ENCODE peak calls at places on chromosomes 16 and 17, in ten cellular contexts. One of them, this sample, is unnamed.

GRCh38 chr17:82592751-82593589 is 55.3 kb downstream of the WDR45B start:
- DNase-seq in suprapubic skin: peak
- DNase-seq in K562: no peak
- DNase-seq in A549: peak
- DNase-seq in sigmoid colon: peak
- DNase-seq in transverse colon: peak
- DNase-seq in H1: no peak
- DNase-seq in stomach: peak
- DNase-seq in esophagus muscularis mucosa: no peak
- DNase-seq in ovary: peak
- DNase-seq in this sample: no peak

GRCh38 chr17:35733366-35733765 is 1.9 kb downstream of the RASL10B start:
- DNase-seq in suprapubic skin: peak
- DNase-seq in K562: no peak
- DNase-seq in A549: no peak
- DNase-seq in sigmoid colon: no peak
- DNase-seq in transverse colon: no peak
- DNase-seq in H1: no peak
- DNase-seq in stomach: no peak
- DNase-seq in esophagus muscularis mucosa: no peak
- DNase-seq in ovary: no peak
- DNase-seq in this sample: no peak

GRCh38 chr17:19718613-19719364 is 2.4 kb upstream of the SLC47A2 start:
- DNase-seq in suprapubic skin: no peak
- DNase-seq in K562: peak
- DNase-seq in A549: peak
- DNase-seq in sigmoid colon: no peak
- DNase-seq in transverse colon: no peak
- DNase-seq in H1: no peak
- DNase-seq in stomach: no peak
- DNase-seq in esophagus muscularis mucosa: no peak
- DNase-seq in ovary: no peak
- DNase-seq in this sample: no peak

GRCh38 chr16:11585460-11586374 is 1.0 kb downstream of the LITAF start:
- DNase-seq in suprapubic skin: peak
- DNase-seq in K562: no peak
- DNase-seq in A549: peak
- DNase-seq in sigmoid colon: no peak
- DNase-seq in transverse colon: peak
- DNase-seq in H1: no peak
- DNase-seq in stomach: peak
- DNase-seq in esophagus muscularis mucosa: no peak
- DNase-seq in ovary: peak
- DNase-seq in this sample: no peak

GRCh38 chr17:49545007-49545660 is 30.5 kb upstream of the NXPH3 start:
- DNase-seq in suprapubic skin: peak
- DNase-seq in K562: no peak
- DNase-seq in A549: no peak
- DNase-seq in sigmoid colon: no peak
- DNase-seq in transverse colon: no peak
- DNase-seq in H1: no peak
- DNase-seq in stomach: no peak
- DNase-seq in esophagus muscularis mucosa: no peak
- DNase-seq in ovary: no peak
- DNase-seq in this sample: no peak

GRCh38 chr16:54245788-54246453 is 40.7 kb downstream of the IRX3 start:
- DNase-seq in suprapubic skin: no peak
- DNase-seq in K562: peak
- DNase-seq in A549: no peak
- DNase-seq in sigmoid colon: no peak
- DNase-seq in transverse colon: no peak
- DNase-seq in H1: no peak
- DNase-seq in stomach: no peak
- DNase-seq in esophagus muscularis mucosa: no peak
- DNase-seq in ovary: no peak
- DNase-seq in this sample: no peak

GRCh38 chr16:53055603-53056527 is 1.1 kb downstream of the CHD9 start:
- DNase-seq in suprapubic skin: no peak
- DNase-seq in K562: peak
- DNase-seq in A549: peak
- DNase-seq in sigmoid colon: peak
- DNase-seq in transverse colon: peak
- DNase-seq in H1: no peak
- DNase-seq in stomach: no peak
- DNase-seq in esophagus muscularis mucosa: no peak
- DNase-seq in ovary: peak
- DNase-seq in this sample: peak

GRCh38 chr16:88373927-88374492 is 8.7 kb upstream of the ZNF469 start:
- DNase-seq in suprapubic skin: no peak
- DNase-seq in K562: no peak
- DNase-seq in A549: no peak
- DNase-seq in sigmoid colon: no peak
- DNase-seq in transverse colon: no peak
- DNase-seq in H1: no peak
- DNase-seq in stomach: no peak
- DNase-seq in esophagus muscularis mucosa: no peak
- DNase-seq in ovary: peak
- DNase-seq in this sample: no peak

GRCh38 chr16:51153275-51153991 is 2.4 kb upstream of the SALL1 start:
- DNase-seq in suprapubic skin: no peak
- DNase-seq in K562: no peak
- DNase-seq in A549: no peak
- DNase-seq in sigmoid colon: no peak
- DNase-seq in transverse colon: no peak
- DNase-seq in H1: no peak
- DNase-seq in stomach: no peak
- DNase-seq in esophagus muscularis mucosa: no peak
- DNase-seq in ovary: no peak
- DNase-seq in this sample: no peak

GRCh38 chr16:21943571-21943970 is 9.6 kb upstream of the UQCRC2 start:
- DNase-seq in suprapubic skin: no peak
- DNase-seq in K562: no peak
- DNase-seq in A549: no peak
- DNase-seq in sigmoid colon: no peak
- DNase-seq in transverse colon: no peak
- DNase-seq in H1: no peak
- DNase-seq in stomach: no peak
- DNase-seq in esophagus muscularis mucosa: no peak
- DNase-seq in ovary: no peak
- DNase-seq in this sample: no peak

GRCh38 chr17:28744104-28744801 is 442 bp downstream of the TRAF4 start:
- DNase-seq in suprapubic skin: no peak
- DNase-seq in K562: peak
- DNase-seq in A549: peak
- DNase-seq in sigmoid colon: peak
- DNase-seq in transverse colon: peak
- DNase-seq in H1: no peak
- DNase-seq in stomach: peak
- DNase-seq in esophagus muscularis mucosa: no peak
- DNase-seq in ovary: peak
- DNase-seq in this sample: no peak

GRCh38 chr17:58757162-58757613 is 1.5 kb downstream of the PPM1E start:
- DNase-seq in suprapubic skin: no peak
- DNase-seq in K562: no peak
- DNase-seq in A549: no peak
- DNase-seq in sigmoid colon: no peak
- DNase-seq in transverse colon: no peak
- DNase-seq in H1: no peak
- DNase-seq in stomach: no peak
- DNase-seq in esophagus muscularis mucosa: no peak
- DNase-seq in ovary: no peak
- DNase-seq in this sample: no peak

GRCh38 chr17:4554441-4554996 is 665 bp downstream of the MYBBP1A start:
- DNase-seq in suprapubic skin: peak
- DNase-seq in K562: no peak
- DNase-seq in A549: no peak
- DNase-seq in sigmoid colon: peak
- DNase-seq in transverse colon: no peak
- DNase-seq in H1: no peak
- DNase-seq in stomach: no peak
- DNase-seq in esophagus muscularis mucosa: no peak
- DNase-seq in ovary: no peak
- DNase-seq in this sample: no peak

GRCh38 chr17:61458000-61458399 is 5.8 kb downstream of the TBX4 start:
- DNase-seq in suprapubic skin: no peak
- DNase-seq in K562: no peak
- DNase-seq in A549: no peak
- DNase-seq in sigmoid colon: peak
- DNase-seq in transverse colon: no peak
- DNase-seq in H1: no peak
- DNase-seq in stomach: no peak
- DNase-seq in esophagus muscularis mucosa: no peak
- DNase-seq in ovary: no peak
- DNase-seq in this sample: no peak
- H3K4me3 ChIP-seq in suprapubic skin: peak
- H3K4me3 ChIP-seq in K562: no peak
- H3K4me3 ChIP-seq in A549: no peak
- H3K4me3 ChIP-seq in sigmoid colon: no peak
- H3K4me3 ChIP-seq in transverse colon: no peak
- H3K4me3 ChIP-seq in H1: peak
- H3K4me3 ChIP-seq in stomach: peak
- H3K4me3 ChIP-seq in esophagus muscularis mucosa: peak
- H3K4me3 ChIP-seq in ovary: no peak
- H3K4me3 ChIP-seq in this sample: no peak

GRCh38 chr17:80423536-80424225 is 8.7 kb downstream of the ENDOV start:
- DNase-seq in suprapubic skin: peak
- DNase-seq in K562: no peak
- DNase-seq in A549: no peak
- DNase-seq in sigmoid colon: no peak
- DNase-seq in transverse colon: no peak
- DNase-seq in H1: no peak
- DNase-seq in stomach: no peak
- DNase-seq in esophagus muscularis mucosa: no peak
- DNase-seq in ovary: no peak
- DNase-seq in this sample: no peak

GRCh38 chr17:80422276-80422675 is 7.3 kb downstream of the ENDOV start:
- DNase-seq in suprapubic skin: no peak
- DNase-seq in K562: no peak
- DNase-seq in A549: no peak
- DNase-seq in sigmoid colon: peak
- DNase-seq in transverse colon: no peak
- DNase-seq in H1: no peak
- DNase-seq in stomach: no peak
- DNase-seq in esophagus muscularis mucosa: no peak
- DNase-seq in ovary: no peak
- DNase-seq in this sample: no peak

GRCh38 chr17:80421381-80422090 is 6.6 kb downstream of the ENDOV start:
- DNase-seq in suprapubic skin: no peak
- DNase-seq in K562: no peak
- DNase-seq in A549: no peak
- DNase-seq in sigmoid colon: peak
- DNase-seq in transverse colon: no peak
- DNase-seq in H1: no peak
- DNase-seq in stomach: no peak
- DNase-seq in esophagus muscularis mucosa: no peak
- DNase-seq in ovary: no peak
- DNase-seq in this sample: no peak

GRCh38 chr17:80424261-80424660 is 9.3 kb downstream of the ENDOV start:
- DNase-seq in suprapubic skin: no peak
- DNase-seq in K562: no peak
- DNase-seq in A549: no peak
- DNase-seq in sigmoid colon: no peak
- DNase-seq in transverse colon: no peak
- DNase-seq in H1: no peak
- DNase-seq in stomach: no peak
- DNase-seq in esophagus muscularis mucosa: no peak
- DNase-seq in ovary: no peak
- DNase-seq in this sample: no peak

GRCh38 chr17:80422981-80423380 is 8.0 kb downstream of the ENDOV start:
- DNase-seq in suprapubic skin: no peak
- DNase-seq in K562: no peak
- DNase-seq in A549: no peak
- DNase-seq in sigmoid colon: no peak
- DNase-seq in transverse colon: no peak
- DNase-seq in H1: no peak
- DNase-seq in stomach: peak
- DNase-seq in esophagus muscularis mucosa: no peak
- DNase-seq in ovary: no peak
- DNase-seq in this sample: no peak
- TF ChIP-seq POLR2A in suprapubic skin: no peak
- TF ChIP-seq POLR2A in K562: no peak
- TF ChIP-seq POLR2A in A549: no peak
- TF ChIP-seq POLR2A in sigmoid colon: no peak
- TF ChIP-seq POLR2A in transverse colon: no peak
- TF ChIP-seq POLR2A in H1: no peak
- TF ChIP-seq POLR2A in stomach: no peak
- TF ChIP-seq POLR2A in esophagus muscularis mucosa: no peak
- TF ChIP-seq POLR2A in ovary: no peak
- TF ChIP-seq POLR2A in this sample: no peak

DNA sequence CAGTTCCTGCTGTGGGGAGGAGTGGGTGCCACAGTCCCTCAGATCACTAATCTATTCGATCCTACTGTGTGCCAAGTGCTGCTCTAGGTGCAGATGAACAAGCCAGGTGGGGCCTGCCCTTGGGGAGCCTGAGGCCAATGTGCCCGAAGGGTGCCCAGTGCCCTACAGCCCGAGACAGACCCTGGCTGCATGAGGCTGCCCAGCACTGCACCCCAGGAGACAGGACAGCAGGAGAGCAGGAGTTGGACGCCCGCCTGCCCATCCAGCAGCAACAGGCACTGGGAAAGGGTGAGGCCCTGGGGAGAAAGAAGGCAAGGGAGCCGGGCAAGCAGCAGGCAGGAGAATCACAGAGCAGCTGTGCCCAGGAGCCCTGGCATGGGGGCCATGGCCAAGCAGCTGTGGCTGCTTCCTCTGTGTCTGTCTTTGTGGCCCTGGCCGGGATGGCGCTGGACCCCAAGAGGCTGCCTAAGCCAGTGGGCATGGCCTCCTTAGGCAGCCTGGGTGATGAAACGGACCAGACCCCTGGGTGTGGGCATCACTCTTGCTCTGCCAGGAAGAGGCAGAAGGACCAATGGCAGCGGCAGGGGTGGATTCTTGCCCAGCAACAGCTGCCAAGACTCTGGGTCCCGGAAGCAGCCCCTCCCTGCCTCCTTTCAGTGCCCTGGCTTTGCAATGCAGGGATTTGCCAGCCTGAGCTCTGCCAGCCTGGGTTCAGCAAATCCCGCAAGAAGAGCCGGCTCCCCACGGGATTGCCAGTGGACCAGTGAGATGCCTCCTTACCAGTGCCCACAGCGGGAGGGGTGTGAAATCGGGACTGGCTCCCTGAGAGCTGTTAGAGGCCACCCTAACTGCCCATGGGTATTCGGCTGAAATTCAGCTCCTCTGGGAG is 179.6 kb upstream of the TNRC6C start:
- DNase-seq in suprapubic skin: no peak
- DNase-seq in K562: no peak
- DNase-seq in A549: peak
- DNase-seq in sigmoid colon: peak
- DNase-seq in transverse colon: peak
- DNase-seq in H1: no peak
- DNase-seq in stomach: peak
- DNase-seq in esophagus muscularis mucosa: no peak
- DNase-seq in ovary: no peak
- DNase-seq in this sample: no peak
- TF ChIP-seq EP300 in suprapubic skin: no peak
- TF ChIP-seq EP300 in K562: no peak
- TF ChIP-seq EP300 in A549: no peak
- TF ChIP-seq EP300 in sigmoid colon: no peak
- TF ChIP-seq EP300 in transverse colon: no peak
- TF ChIP-seq EP300 in H1: no peak
- TF ChIP-seq EP300 in stomach: no peak
- TF ChIP-seq EP300 in esophagus muscularis mucosa: no peak
- TF ChIP-seq EP300 in ovary: no peak
- TF ChIP-seq EP300 in this sample: peak

GRCh38 chr17:1752425-1752941 is 9.4 kb upstream of the SERPINF1 start:
- DNase-seq in suprapubic skin: no peak
- DNase-seq in K562: no peak
- DNase-seq in A549: peak
- DNase-seq in sigmoid colon: no peak
- DNase-seq in transverse colon: peak
- DNase-seq in H1: no peak
- DNase-seq in stomach: no peak
- DNase-seq in esophagus muscularis mucosa: no peak
- DNase-seq in ovary: no peak
- DNase-seq in this sample: no peak
- H3K4me3 ChIP-seq in suprapubic skin: no peak
- H3K4me3 ChIP-seq in K562: no peak
- H3K4me3 ChIP-seq in A549: peak
- H3K4me3 ChIP-seq in sigmoid colon: no peak
- H3K4me3 ChIP-seq in transverse colon: peak
- H3K4me3 ChIP-seq in H1: peak
- H3K4me3 ChIP-seq in stomach: no peak
- H3K4me3 ChIP-seq in esophagus muscularis mucosa: no peak
- H3K4me3 ChIP-seq in ovary: no peak
- H3K4me3 ChIP-seq in this sample: no peak

This sample was measured in tibial nerve.